ENCODE peak calls at places on chromosomes 13 and 19, in eight cellular contexts. One of them, this sample, is unnamed.

GRCh38 chr19:2309734-2310362 is 1.9 kb upstream of the LINGO3 start:
- DNase-seq in fibroblast of pulmonary artery: peak
- DNase-seq in body of pancreas: peak
- DNase-seq in mucosa of descending colon: no peak
- DNase-seq in uterus: no peak
- DNase-seq in CD8-positive, alpha-beta T cell: no peak
- DNase-seq in heart right ventricle: no peak
- DNase-seq in left ventricle myocardium inferior: no peak
- DNase-seq in this sample: peak

GRCh38 chr13:48155850-48156249 is 60.9 kb upstream of the MED4 start:
- DNase-seq in fibroblast of pulmonary artery: peak
- DNase-seq in body of pancreas: no peak
- DNase-seq in mucosa of descending colon: no peak
- DNase-seq in uterus: no peak
- DNase-seq in CD8-positive, alpha-beta T cell: peak
- DNase-seq in heart right ventricle: no peak
- DNase-seq in left ventricle myocardium inferior: no peak
- DNase-seq in this sample: peak

GRCh38 chr13:30299746-30300145 is 7.6 kb downstream of the KATNAL1 start:
- DNase-seq in fibroblast of pulmonary artery: no peak
- DNase-seq in body of pancreas: no peak
- DNase-seq in mucosa of descending colon: no peak
- DNase-seq in uterus: no peak
- DNase-seq in CD8-positive, alpha-beta T cell: no peak
- DNase-seq in heart right ventricle: no peak
- DNase-seq in left ventricle myocardium inferior: no peak
- DNase-seq in this sample: peak

GRCh38 chr13:110436786-110437370 is 124.6 kb downstream of the RAB20 start:
- DNase-seq in fibroblast of pulmonary artery: no peak
- DNase-seq in body of pancreas: no peak
- DNase-seq in mucosa of descending colon: no peak
- DNase-seq in uterus: no peak
- DNase-seq in CD8-positive, alpha-beta T cell: no peak
- DNase-seq in heart right ventricle: no peak
- DNase-seq in left ventricle myocardium inferior: no peak
- DNase-seq in this sample: no peak

GRCh38 chr13:25288966-25289365 is 1.7 kb upstream of the MTMR6 start:
- DNase-seq in fibroblast of pulmonary artery: no peak
- DNase-seq in body of pancreas: no peak
- DNase-seq in mucosa of descending colon: no peak
- DNase-seq in uterus: no peak
- DNase-seq in CD8-positive, alpha-beta T cell: no peak
- DNase-seq in heart right ventricle: no peak
- DNase-seq in left ventricle myocardium inferior: no peak
- DNase-seq in this sample: no peak

GRCh38 chr13:26423634-26424033 is 133.8 kb upstream of the WASF3 start:
- DNase-seq in fibroblast of pulmonary artery: peak
- DNase-seq in body of pancreas: peak
- DNase-seq in mucosa of descending colon: no peak
- DNase-seq in uterus: peak
- DNase-seq in CD8-positive, alpha-beta T cell: no peak
- DNase-seq in heart right ventricle: peak
- DNase-seq in left ventricle myocardium inferior: peak
- DNase-seq in this sample: no peak

GRCh38 chr13:71524245-71525002 is 342.6 kb downstream of the DACH1 start:
- DNase-seq in fibroblast of pulmonary artery: no peak
- DNase-seq in body of pancreas: no peak
- DNase-seq in mucosa of descending colon: no peak
- DNase-seq in uterus: no peak
- DNase-seq in CD8-positive, alpha-beta T cell: no peak
- DNase-seq in heart right ventricle: no peak
- DNase-seq in left ventricle myocardium inferior: no peak
- DNase-seq in this sample: no peak

GRCh38 chr19:6664916-6665315 is 5.0 kb downstream of the TNFSF14 start:
- DNase-seq in fibroblast of pulmonary artery: no peak
- DNase-seq in body of pancreas: no peak
- DNase-seq in mucosa of descending colon: no peak
- DNase-seq in uterus: no peak
- DNase-seq in CD8-positive, alpha-beta T cell: no peak
- DNase-seq in heart right ventricle: no peak
- DNase-seq in left ventricle myocardium inferior: no peak
- DNase-seq in this sample: no peak

GRCh38 chr13:114166381-114167131 is 12.5 kb upstream of the CFAP97D2 start:
- DNase-seq in fibroblast of pulmonary artery: no peak
- DNase-seq in body of pancreas: no peak
- DNase-seq in mucosa of descending colon: peak
- DNase-seq in uterus: no peak
- DNase-seq in CD8-positive, alpha-beta T cell: no peak
- DNase-seq in heart right ventricle: peak
- DNase-seq in left ventricle myocardium inferior: peak
- DNase-seq in this sample: no peak

GRCh38 chr13:20713751-20714150 is 10.3 kb downstream of the IL17D start:
- DNase-seq in fibroblast of pulmonary artery: peak
- DNase-seq in body of pancreas: no peak
- DNase-seq in mucosa of descending colon: no peak
- DNase-seq in uterus: no peak
- DNase-seq in CD8-positive, alpha-beta T cell: no peak
- DNase-seq in heart right ventricle: no peak
- DNase-seq in left ventricle myocardium inferior: no peak
- DNase-seq in this sample: peak

GRCh38 chr19:45508931-45509691 is 1.8 kb downstream of the VASP start:
- DNase-seq in fibroblast of pulmonary artery: peak
- DNase-seq in body of pancreas: peak
- DNase-seq in mucosa of descending colon: peak
- DNase-seq in uterus: peak
- DNase-seq in CD8-positive, alpha-beta T cell: peak
- DNase-seq in heart right ventricle: peak
- DNase-seq in left ventricle myocardium inferior: peak
- DNase-seq in this sample: peak

GRCh38 chr13:46386996-46387851 is at the start of gene RUBCNL:
- DNase-seq in fibroblast of pulmonary artery: no peak
- DNase-seq in body of pancreas: peak
- DNase-seq in mucosa of descending colon: peak
- DNase-seq in uterus: no peak
- DNase-seq in CD8-positive, alpha-beta T cell: no peak
- DNase-seq in heart right ventricle: peak
- DNase-seq in left ventricle myocardium inferior: peak
- DNase-seq in this sample: peak

GRCh38 chr13:76711515-76712182 is 174.6 kb downstream of the KCTD12 start:
- DNase-seq in fibroblast of pulmonary artery: peak
- DNase-seq in body of pancreas: peak
- DNase-seq in mucosa of descending colon: no peak
- DNase-seq in uterus: peak
- DNase-seq in CD8-positive, alpha-beta T cell: no peak
- DNase-seq in heart right ventricle: no peak
- DNase-seq in left ventricle myocardium inferior: no peak
- DNase-seq in this sample: peak

GRCh38 chr19:1590641-1591397 is 1.8 kb downstream of the MBD3 start:
- DNase-seq in fibroblast of pulmonary artery: peak
- DNase-seq in body of pancreas: no peak
- DNase-seq in mucosa of descending colon: no peak
- DNase-seq in uterus: no peak
- DNase-seq in CD8-positive, alpha-beta T cell: peak
- DNase-seq in heart right ventricle: no peak
- DNase-seq in left ventricle myocardium inferior: no peak
- DNase-seq in this sample: peak

GRCh38 chr19:43527860-43528622 is 1.0 kb upstream of the ETHE1 start:
- DNase-seq in fibroblast of pulmonary artery: no peak
- DNase-seq in body of pancreas: peak
- DNase-seq in mucosa of descending colon: no peak
- DNase-seq in uterus: peak
- DNase-seq in CD8-positive, alpha-beta T cell: no peak
- DNase-seq in heart right ventricle: no peak
- DNase-seq in left ventricle myocardium inferior: no peak
- DNase-seq in this sample: no peak

GRCh38 chr19:41997121-41997850 is 3.3 kb upstream of the ATP1A3 start:
- DNase-seq in fibroblast of pulmonary artery: peak
- DNase-seq in body of pancreas: peak
- DNase-seq in mucosa of descending colon: peak
- DNase-seq in uterus: no peak
- DNase-seq in CD8-positive, alpha-beta T cell: peak
- DNase-seq in heart right ventricle: peak
- DNase-seq in left ventricle myocardium inferior: peak
- DNase-seq in this sample: peak

GRCh38 chr13:28529836-28530235 is 34.9 kb upstream of the FLT1 start:
- DNase-seq in fibroblast of pulmonary artery: no peak
- DNase-seq in body of pancreas: no peak
- DNase-seq in mucosa of descending colon: no peak
- DNase-seq in uterus: no peak
- DNase-seq in CD8-positive, alpha-beta T cell: no peak
- DNase-seq in heart right ventricle: no peak
- DNase-seq in left ventricle myocardium inferior: no peak
- DNase-seq in this sample: no peak

GRCh38 chr19:4088975-4089374 is 22.3 kb upstream of the ZBTB7A start:
- DNase-seq in fibroblast of pulmonary artery: no peak
- DNase-seq in body of pancreas: no peak
- DNase-seq in mucosa of descending colon: no peak
- DNase-seq in uterus: no peak
- DNase-seq in CD8-positive, alpha-beta T cell: peak
- DNase-seq in heart right ventricle: no peak
- DNase-seq in left ventricle myocardium inferior: no peak
- DNase-seq in this sample: no peak
- H3K4me3 ChIP-seq in fibroblast of pulmonary artery: no peak
- H3K4me3 ChIP-seq in body of pancreas: no peak
- H3K4me3 ChIP-seq in mucosa of descending colon: no peak
- H3K4me3 ChIP-seq in uterus: no peak
- H3K4me3 ChIP-seq in CD8-positive, alpha-beta T cell: no peak
- H3K4me3 ChIP-seq in heart right ventricle: peak
- H3K4me3 ChIP-seq in left ventricle myocardium inferior: peak
- H3K4me3 ChIP-seq in this sample: no peak

DNA sequence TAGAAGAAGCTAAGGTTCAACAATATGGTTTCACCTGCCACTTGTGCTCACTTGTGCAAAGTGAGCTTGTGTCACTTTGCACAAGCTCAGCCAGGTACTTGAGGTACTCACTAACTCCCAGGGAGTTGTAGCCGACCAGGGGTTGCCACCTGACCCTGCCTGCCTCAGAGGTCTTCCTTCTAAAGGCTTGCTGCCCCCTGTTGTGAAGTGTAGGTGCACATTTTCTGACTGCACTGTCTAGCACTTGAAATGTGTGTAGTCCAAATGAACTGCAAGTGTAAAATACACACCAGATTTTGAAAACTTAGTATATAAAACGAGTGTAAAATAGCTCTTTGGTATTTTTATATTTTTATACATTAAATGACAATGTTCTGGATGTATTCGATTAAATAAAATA is 230.8 kb downstream of the DLEU7 start:
- DNase-seq in fibroblast of pulmonary artery: no peak
- DNase-seq in body of pancreas: no peak
- DNase-seq in mucosa of descending colon: no peak
- DNase-seq in uterus: no peak
- DNase-seq in CD8-positive, alpha-beta T cell: no peak
- DNase-seq in heart right ventricle: no peak
- DNase-seq in left ventricle myocardium inferior: no peak
- DNase-seq in this sample: no peak
- TF ChIP-seq CTCF in fibroblast of pulmonary artery: no peak
- TF ChIP-seq CTCF in body of pancreas: no peak
- TF ChIP-seq CTCF in mucosa of descending colon: no peak
- TF ChIP-seq CTCF in uterus: no peak
- TF ChIP-seq CTCF in CD8-positive, alpha-beta T cell: no peak
- TF ChIP-seq CTCF in heart right ventricle: no peak
- TF ChIP-seq CTCF in left ventricle myocardium inferior: no peak
- TF ChIP-seq CTCF in this sample: no peak

GRCh38 chr19:12195501-12195860 is 32.6 kb downstream of the ZNF136 start:
- DNase-seq in fibroblast of pulmonary artery: peak
- DNase-seq in body of pancreas: no peak
- DNase-seq in mucosa of descending colon: no peak
- DNase-seq in uterus: no peak
- DNase-seq in CD8-positive, alpha-beta T cell: no peak
- DNase-seq in heart right ventricle: no peak
- DNase-seq in left ventricle myocardium inferior: no peak
- DNase-seq in this sample: no peak
- H3K4me3 ChIP-seq in fibroblast of pulmonary artery: peak
- H3K4me3 ChIP-seq in body of pancreas: peak
- H3K4me3 ChIP-seq in mucosa of descending colon: peak
- H3K4me3 ChIP-seq in uterus: peak
- H3K4me3 ChIP-seq in CD8-positive, alpha-beta T cell: peak
- H3K4me3 ChIP-seq in heart right ventricle: peak
- H3K4me3 ChIP-seq in left ventricle myocardium inferior: peak
- H3K4me3 ChIP-seq in this sample: peak

GRCh38 chr19:53867225-53868090 is at the start of gene MYADM:
- DNase-seq in fibroblast of pulmonary artery: peak
- DNase-seq in body of pancreas: peak
- DNase-seq in mucosa of descending colon: peak
- DNase-seq in uterus: peak
- DNase-seq in CD8-positive, alpha-beta T cell: peak
- DNase-seq in heart right ventricle: peak
- DNase-seq in left ventricle myocardium inferior: peak
- DNase-seq in this sample: peak

GRCh38 chr19:53868091-53868891 is 608 bp downstream of the MYADM start:
- DNase-seq in fibroblast of pulmonary artery: peak
- DNase-seq in body of pancreas: peak
- DNase-seq in mucosa of descending colon: peak
- DNase-seq in uterus: peak
- DNase-seq in CD8-positive, alpha-beta T cell: peak
- DNase-seq in heart right ventricle: peak
- DNase-seq in left ventricle myocardium inferior: peak
- DNase-seq in this sample: peak

GRCh38 chr19:53870485-53870844 is 2.8 kb downstream of the MYADM start:
- DNase-seq in fibroblast of pulmonary artery: no peak
- DNase-seq in body of pancreas: peak
- DNase-seq in mucosa of descending colon: peak
- DNase-seq in uterus: no peak
- DNase-seq in CD8-positive, alpha-beta T cell: peak
- DNase-seq in heart right ventricle: no peak
- DNase-seq in left ventricle myocardium inferior: no peak
- DNase-seq in this sample: no peak

GRCh38 chr19:53871448-53871847 is 3.8 kb downstream of the MYADM start:
- DNase-seq in fibroblast of pulmonary artery: no peak
- DNase-seq in body of pancreas: no peak
- DNase-seq in mucosa of descending colon: no peak
- DNase-seq in uterus: no peak
- DNase-seq in CD8-positive, alpha-beta T cell: no peak
- DNase-seq in heart right ventricle: no peak
- DNase-seq in left ventricle myocardium inferior: no peak
- DNase-seq in this sample: no peak

DNA sequence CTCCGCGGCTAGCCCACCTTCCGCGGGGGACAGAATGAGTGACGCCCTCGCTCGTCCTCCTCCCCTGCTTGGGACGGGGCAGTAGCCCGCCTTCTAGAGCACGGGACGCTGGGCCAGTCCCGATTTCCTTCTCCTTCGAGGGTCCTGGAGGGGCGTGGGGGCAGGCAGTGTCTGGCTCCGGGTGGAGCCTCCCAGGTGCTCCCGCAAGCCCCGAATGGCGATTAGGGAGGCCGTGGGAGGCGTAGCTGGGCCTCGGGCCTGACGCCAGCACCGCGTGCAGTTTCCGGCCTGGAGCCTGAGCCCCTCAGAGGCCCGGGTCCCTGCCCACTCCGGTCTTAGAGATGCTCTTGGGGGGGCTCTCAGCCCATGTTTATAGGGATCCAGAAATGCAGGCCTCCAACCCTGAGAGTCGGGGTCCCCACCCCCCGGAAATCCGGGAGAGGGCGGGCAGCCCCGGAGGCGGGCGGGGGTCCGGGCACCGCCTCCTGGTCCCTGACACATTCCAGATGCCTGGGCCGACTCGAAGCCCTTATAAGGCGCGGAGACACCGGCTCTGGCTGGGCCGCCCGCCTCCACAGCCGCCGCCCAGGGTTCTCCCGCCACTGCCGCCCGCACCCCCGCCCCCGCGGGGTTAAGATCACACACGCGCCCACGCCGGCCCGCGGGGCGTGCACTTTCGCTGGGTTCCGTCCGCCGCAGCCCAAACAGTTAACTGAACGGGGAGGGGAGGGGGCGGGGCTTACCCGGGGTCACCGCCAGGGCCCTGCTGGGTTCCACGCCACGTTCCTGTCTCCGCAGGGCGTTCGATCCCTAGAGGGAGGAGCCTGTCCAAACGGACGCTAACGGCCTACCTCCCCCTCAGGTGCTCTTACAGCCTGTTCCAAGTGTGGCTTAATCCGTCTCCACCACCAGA is 1.5 kb downstream of the MYADM start:
- DNase-seq in fibroblast of pulmonary artery: peak
- DNase-seq in body of pancreas: peak
- DNase-seq in mucosa of descending colon: peak
- DNase-seq in uterus: peak
- DNase-seq in CD8-positive, alpha-beta T cell: peak
- DNase-seq in heart right ventricle: peak
- DNase-seq in left ventricle myocardium inferior: peak
- DNase-seq in this sample: peak
- TF ChIP-seq CTCF in fibroblast of pulmonary artery: no peak
- TF ChIP-seq CTCF in body of pancreas: peak
- TF ChIP-seq CTCF in mucosa of descending colon: peak
- TF ChIP-seq CTCF in uterus: peak
- TF ChIP-seq CTCF in CD8-positive, alpha-beta T cell: no peak
- TF ChIP-seq CTCF in heart right ventricle: no peak
- TF ChIP-seq CTCF in left ventricle myocardium inferior: peak
- TF ChIP-seq CTCF in this sample: no peak